ENCODE peak calls at places on chromosomes 12 and 14, in five cellular contexts. W is neural progenitor cell; B is SW 1271; Z is CD4-positive, CD25-positive, alpha-beta regulatory T cell; U is GM23338. D is an unnamed sample.

GRCh38 chr12:47823422-47824086 is 3.9 kb upstream of the HDAC7 start:
- DNase-seq in W (no peak), B (no peak), Z (no peak), U (no peak), D (no peak)

GRCh38 chr12:25018146-25018545 is 69.2 kb upstream of the BCAT1 start:
- DNase-seq in W (no peak), B (no peak), Z (no peak), U (no peak), D (no peak)

GRCh38 chr12:124233041-124233836 is 61.7 kb upstream of the RFLNA start:
- DNase-seq in W (no peak), B (peak), Z (no peak), U (no peak), D (no peak)

GRCh38 chr14:102503576-102504224 is 5.9 kb downstream of the ANKRD9 start:
- DNase-seq in W (no peak), B (no peak), Z (no peak), U (no peak), D (no peak)

GRCh38 chr12:108634225-108634795 is 616 bp upstream of the SELPLG start:
- DNase-seq in W (no peak), B (no peak), Z (peak), U (no peak), D (peak)

GRCh38 chr12:27009926-27010325 is 4.3 kb downstream of the TM7SF3 start:
- DNase-seq in W (no peak), B (peak), Z (no peak), U (no peak), D (no peak)

GRCh38 chr14:36451346-36452065 is 68.5 kb downstream of the NKX2-1 start:
- DNase-seq in W (no peak), B (no peak), Z (no peak), U (no peak), D (no peak)

GRCh38 chr12:26452511-26452910 is 257.1 kb downstream of the SSPN start:
- DNase-seq in W (no peak), B (no peak), Z (no peak), U (no peak), D (no peak)

GRCh38 chr12:16030729-16031128 is 119.6 kb downstream of the DERA start:
- DNase-seq in W (no peak), B (no peak), Z (no peak), U (no peak), D (no peak)

D was measured in immature natural killer cell.